ENCODE peak calls at places on chromosome 17, in six cellular contexts. I is GM13976, E is upper lobe of right lung, J is AG04450, A is coronary artery, L is Calu3. H is an unnamed sample.

GRCh38 chr17:48643697-48644012 is 17.5 kb upstream of the HOXB9 start:
- DNase-seq in I (no peak), E (no peak), J (no peak), A (no peak), L (no peak), H (no peak)

GRCh38 chr17:75515523-75516254 is at the start of gene CASKIN2:
- DNase-seq in I (peak; percentile 95), E (peak; percentile 98), J (peak; percentile 70), A (peak; percentile 96), L (peak; percentile 97), H (peak; percentile 89)

GRCh38 chr17:49358638-49359247 is 3.3 kb downstream of the ZNF652 start:
- DNase-seq in I (peak; percentile 37), E (no peak), J (no peak), A (no peak), L (no peak), H (peak; percentile 44)

GRCh38 chr17:58112970-58113631 is 29.9 kb downstream of the DYNLL2 start:
- DNase-seq in I (peak; percentile 72), E (peak; percentile 75), J (no peak), A (no peak), L (peak; percentile 74), H (peak; percentile 92)

GRCh38 chr17:38727661-38728220 is 2.4 kb upstream of the CISD3 start:
- DNase-seq in I (no peak), E (no peak), J (no peak), A (no peak), L (no peak), H (peak; percentile 97)

GRCh38 chr17:48143629-48144028 is 36.1 kb downstream of the SNX11 start:
- DNase-seq in I (peak; percentile 38), E (no peak), J (no peak), A (no peak), L (no peak), H (no peak)

GRCh38 chr17:51818777-51819176 is 339.7 kb downstream of the CA10 start:
- DNase-seq in I (no peak), E (no peak), J (no peak), A (no peak), L (no peak), H (no peak)

GRCh38 chr17:3385869-3386816 is at the start of gene OR3A2:
- DNase-seq in I (peak; percentile 61), E (no peak), J (no peak), A (no peak), L (no peak), H (peak; percentile 41)

GRCh38 chr17:38461683-38462082 is 33.4 kb downstream of the ARHGAP23 start:
- DNase-seq in I (peak; percentile 24), E (no peak), J (no peak), A (no peak), L (no peak), H (no peak)

GRCh38 chr17:50477976-50478375 is 684 bp upstream of the RSAD1 start:
- DNase-seq in I (no peak), E (no peak), J (no peak), A (peak; percentile 72), L (no peak), H (no peak)

GRCh38 chr17:50480854-50481490 is 2.3 kb downstream of the RSAD1 start:
- DNase-seq in I (no peak), E (no peak), J (no peak), A (no peak), L (no peak), H (no peak)

GRCh38 chr17:50478391-50479361 is at the start of gene RSAD1:
- DNase-seq in I (peak; percentile 93), E (peak; percentile 93), J (peak; percentile 48), A (peak; percentile 90), L (peak; percentile 96), H (peak; percentile 90)

GRCh38 chr17:50480142-50480764 is 1.6 kb downstream of the RSAD1 start:
- DNase-seq in I (no peak), E (no peak), J (no peak), A (no peak), L (no peak), H (no peak)

GRCh38 chr17:50479522-50480141 is 972 bp downstream of the RSAD1 start:
- DNase-seq in I (peak; percentile 81), E (peak; percentile 90), J (peak; percentile 56), A (peak; percentile 84), L (peak; percentile 90), H (peak; percentile 79)
- TF ChIP-seq CTCF in I (peak; percentile 51), E (peak; percentile 56), J (peak; percentile 60), A (peak; percentile 39), L (peak; percentile 84), H (peak; percentile 10)

DNA sequence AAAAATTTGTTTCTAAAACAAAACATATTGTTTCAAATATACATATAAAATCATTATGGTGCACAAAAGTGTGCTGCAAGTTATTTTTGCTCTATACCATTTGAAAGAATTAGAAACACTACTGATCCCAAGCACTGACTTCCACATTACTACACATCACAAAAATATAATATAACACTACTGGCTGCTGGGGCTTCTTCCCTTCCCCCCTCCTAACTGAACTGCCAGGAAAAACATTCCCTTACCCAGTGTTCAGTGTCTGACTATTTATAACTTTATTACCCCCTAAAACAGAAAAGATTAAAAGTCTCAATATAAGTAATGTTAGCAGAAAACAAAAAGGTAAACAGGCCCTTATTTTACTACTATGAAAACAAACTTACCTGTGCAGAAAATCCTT is 36.9 kb downstream of the GPATCH8 start:
- DNase-seq in I (no peak), E (no peak), J (no peak), A (no peak), L (no peak), H (no peak)
- TF ChIP-seq CTCF in I (no peak), E (no peak), J (no peak), A (no peak), L (no peak), H (no peak)

GRCh38 chr17:63695889-63696288 is 4.0 kb downstream of the LIMD2 start:
- DNase-seq in I (no peak), E (no peak), J (no peak), A (no peak), L (no peak), H (no peak)

GRCh38 chr17:63698381-63698885 is 1.5 kb downstream of the LIMD2 start:
- DNase-seq in I (peak; percentile 30), E (no peak), J (no peak), A (peak; percentile 74), L (no peak), H (peak; percentile 66)

GRCh38 chr17:63694974-63695773 is 4.8 kb downstream of the LIMD2 start:
- DNase-seq in I (no peak), E (no peak), J (no peak), A (no peak), L (no peak), H (no peak)

GRCh38 chr17:63697341-63698286 is 2.3 kb downstream of the LIMD2 start:
- DNase-seq in I (peak; percentile 75), E (peak; percentile 81), J (no peak), A (no peak), L (peak; percentile 64), H (peak; percentile 91)

GRCh38 chr17:63696381-63696961 is 3.5 kb downstream of the LIMD2 start:
- DNase-seq in I (peak; percentile 66), E (no peak), J (no peak), A (no peak), L (no peak), H (peak; percentile 64)
- TF ChIP-seq CTCF in I (peak; percentile 15), E (peak; percentile 43), J (peak; percentile 39), A (no peak), L (no peak), H (peak; percentile 47)

DNA sequence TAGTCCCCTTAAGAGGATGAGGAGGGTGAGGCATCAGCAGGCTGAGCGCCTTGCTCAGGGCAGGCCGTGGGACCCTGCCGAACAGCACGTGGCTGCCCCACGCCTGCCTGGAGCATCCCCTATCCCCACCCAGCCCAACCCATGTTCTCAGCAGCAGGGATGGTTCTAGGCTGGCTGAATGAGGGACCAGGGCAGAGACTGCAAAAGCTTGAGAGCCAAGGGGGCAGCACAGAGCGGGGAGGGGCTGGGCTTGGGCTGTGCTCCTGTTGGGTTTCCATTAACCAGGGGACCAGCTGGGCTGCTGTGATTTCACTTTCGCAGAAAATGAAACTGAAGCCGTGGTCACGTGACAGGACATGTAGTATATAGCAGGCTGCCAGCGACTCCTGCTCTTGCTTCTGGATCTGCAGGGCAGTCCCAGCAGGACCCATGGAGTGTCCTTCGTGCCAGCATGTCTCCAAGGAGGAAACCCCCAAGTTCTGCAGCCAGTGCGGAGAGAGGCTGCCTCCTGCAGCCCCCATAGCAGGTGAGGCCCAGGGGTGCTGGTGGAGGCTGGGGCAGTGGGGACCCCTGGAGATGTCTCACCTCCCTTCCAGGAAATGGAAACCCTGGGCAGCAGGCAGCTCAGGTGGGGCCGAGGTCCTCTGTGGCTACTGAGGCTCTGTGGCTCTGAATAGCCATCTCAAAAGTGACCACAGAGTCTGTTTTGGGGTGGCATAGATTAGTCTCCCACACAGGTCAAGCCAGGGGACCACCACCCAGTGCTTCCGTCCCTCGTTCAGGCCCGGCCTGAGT is 2.8 kb downstream of the RNF213 start:
- DNase-seq in I (peak; percentile 91), E (peak; percentile 87), J (peak; percentile 78), A (peak; percentile 85), L (peak; percentile 90), H (peak; percentile 98)
- TF ChIP-seq CTCF in I (peak; percentile 5), E (peak; percentile 19), J (peak; percentile 29), A (no peak), L (no peak), H (no peak)

DNA sequence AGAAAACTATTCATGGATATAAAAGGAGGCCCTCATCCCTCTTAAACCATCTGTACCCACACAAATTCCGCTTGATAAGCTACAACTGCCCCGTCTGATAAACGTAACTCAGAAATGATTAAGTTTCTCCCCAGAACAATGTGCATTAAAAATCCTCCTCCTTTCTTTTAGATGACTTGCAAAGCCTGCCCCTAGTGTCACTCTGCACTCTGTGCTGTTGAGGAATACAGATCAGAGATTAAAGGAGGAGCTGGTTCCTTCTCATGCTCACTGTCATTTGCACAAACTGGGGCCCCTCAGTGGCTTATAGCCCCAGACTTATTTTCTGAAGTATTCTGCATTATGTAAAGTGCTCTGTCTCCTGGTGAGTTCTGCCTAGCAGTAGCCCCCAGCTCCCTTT is 33.3 kb downstream of the CDRT15 start:
- DNase-seq in I (no peak), E (no peak), J (no peak), A (no peak), L (no peak), H (peak; percentile 44)
- TF ChIP-seq CTCF in I (no peak), E (no peak), J (peak; percentile 45), A (no peak), L (no peak), H (peak; percentile 28)